ENCODE peak calls at places on chromosome 17, in seven cellular contexts. One of them, this sample, is unnamed.

GRCh38 chr17:81510798-81511549 is 1.6 kb downstream of the ACTG1 start:
- DNase-seq in fibroblast of villous mesenchyme: peak
- DNase-seq in NCI-H2081: no peak
- DNase-seq in ovary: no peak
- DNase-seq in fibroblast of mammary gland: no peak
- DNase-seq in HFF-Myc: no peak
- DNase-seq in IMR-90: no peak
- DNase-seq in this sample: peak

GRCh38 chr17:81397314-81398169 is 2.3 kb downstream of the BAHCC1 start:
- DNase-seq in fibroblast of mammary gland: peak
- DNase-seq in ovary: no peak
- DNase-seq in NCI-H2081: peak
- DNase-seq in IMR-90: peak
- DNase-seq in HFF-Myc: no peak
- DNase-seq in fibroblast of villous mesenchyme: peak
- DNase-seq in this sample: no peak

GRCh38 chr17:17849147-17849820 is 12.5 kb upstream of the SREBF1 start:
- DNase-seq in NCI-H2081: peak
- DNase-seq in IMR-90: no peak
- DNase-seq in ovary: peak
- DNase-seq in fibroblast of villous mesenchyme: peak
- DNase-seq in fibroblast of mammary gland: peak
- DNase-seq in HFF-Myc: no peak
- DNase-seq in this sample: peak

GRCh38 chr17:43662432-43663141 is 865 bp upstream of the MEOX1 start:
- DNase-seq in HFF-Myc: no peak
- DNase-seq in IMR-90: no peak
- DNase-seq in fibroblast of villous mesenchyme: no peak
- DNase-seq in fibroblast of mammary gland: no peak
- DNase-seq in NCI-H2081: no peak
- DNase-seq in ovary: no peak
- DNase-seq in this sample: no peak

GRCh38 chr17:67079481-67079880 is 35.1 kb downstream of the CACNG1 start:
- DNase-seq in HFF-Myc: no peak
- DNase-seq in IMR-90: no peak
- DNase-seq in fibroblast of villous mesenchyme: no peak
- DNase-seq in fibroblast of mammary gland: no peak
- DNase-seq in NCI-H2081: no peak
- DNase-seq in ovary: no peak
- DNase-seq in this sample: no peak

GRCh38 chr17:70552230-70552981 is 383.1 kb downstream of the KCNJ2 start:
- DNase-seq in HFF-Myc: peak
- DNase-seq in NCI-H2081: peak
- DNase-seq in ovary: peak
- DNase-seq in IMR-90: peak
- DNase-seq in fibroblast of villous mesenchyme: peak
- DNase-seq in fibroblast of mammary gland: peak
- DNase-seq in this sample: no peak

GRCh38 chr17:19714542-19715411 is 1.6 kb downstream of the SLC47A2 start:
- DNase-seq in ovary: no peak
- DNase-seq in HFF-Myc: no peak
- DNase-seq in fibroblast of mammary gland: no peak
- DNase-seq in NCI-H2081: peak
- DNase-seq in fibroblast of villous mesenchyme: no peak
- DNase-seq in IMR-90: no peak
- DNase-seq in this sample: no peak

GRCh38 chr17:18959071-18959844 is 7.3 kb downstream of the SLC5A10 start:
- DNase-seq in fibroblast of mammary gland: no peak
- DNase-seq in HFF-Myc: no peak
- DNase-seq in IMR-90: no peak
- DNase-seq in NCI-H2081: no peak
- DNase-seq in ovary: no peak
- DNase-seq in fibroblast of villous mesenchyme: no peak
- DNase-seq in this sample: no peak

GRCh38 chr17:72184805-72185204 is 64.0 kb downstream of the SOX9 start:
- DNase-seq in HFF-Myc: no peak
- DNase-seq in NCI-H2081: no peak
- DNase-seq in fibroblast of villous mesenchyme: peak
- DNase-seq in fibroblast of mammary gland: peak
- DNase-seq in IMR-90: peak
- DNase-seq in ovary: no peak
- DNase-seq in this sample: no peak

GRCh38 chr17:47897561-47897960 is 1.5 kb downstream of the SP2 start:
- DNase-seq in ovary: no peak
- DNase-seq in NCI-H2081: no peak
- DNase-seq in fibroblast of mammary gland: no peak
- DNase-seq in HFF-Myc: no peak
- DNase-seq in fibroblast of villous mesenchyme: no peak
- DNase-seq in IMR-90: no peak
- DNase-seq in this sample: no peak

GRCh38 chr17:11980813-11981212 is 16.5 kb downstream of the ZNF18 start:
- DNase-seq in fibroblast of villous mesenchyme: peak
- DNase-seq in fibroblast of mammary gland: peak
- DNase-seq in HFF-Myc: no peak
- DNase-seq in ovary: no peak
- DNase-seq in IMR-90: no peak
- DNase-seq in NCI-H2081: no peak
- DNase-seq in this sample: no peak

GRCh38 chr17:38898812-38899348 is 26.5 kb upstream of the LASP1NB start:
- DNase-seq in IMR-90: no peak
- DNase-seq in fibroblast of villous mesenchyme: no peak
- DNase-seq in ovary: no peak
- DNase-seq in NCI-H2081: no peak
- DNase-seq in fibroblast of mammary gland: peak
- DNase-seq in HFF-Myc: no peak
- DNase-seq in this sample: no peak